ENCODE peak calls at places on chromosome 18, in six cellular contexts. One of them, this sample, is unnamed.

GRCh38 chr18:62571648-62572047 is 48.8 kb downstream of the ZCCHC2 start:
- DNase-seq in body of pancreas: no peak
- DNase-seq in right lobe of liver: no peak
- DNase-seq in psoas muscle: no peak
- DNase-seq in tibial nerve: no peak
- DNase-seq in HepG2: no peak
- DNase-seq in this sample: no peak

GRCh38 chr18:50977037-50977760 is 9.4 kb downstream of the ELAC1 start:
- DNase-seq in body of pancreas: no peak
- DNase-seq in right lobe of liver: no peak
- DNase-seq in psoas muscle: no peak
- DNase-seq in tibial nerve: no peak
- DNase-seq in HepG2: no peak
- DNase-seq in this sample: no peak

GRCh38 chr18:46771141-46771540 is 14.3 kb upstream of the ST8SIA5 start:
- DNase-seq in body of pancreas: no peak
- DNase-seq in right lobe of liver: no peak
- DNase-seq in psoas muscle: no peak
- DNase-seq in tibial nerve: no peak
- DNase-seq in HepG2: no peak
- DNase-seq in this sample: no peak

GRCh38 chr18:42306208-42306980 is 351.4 kb downstream of the PIK3C3 start:
- DNase-seq in body of pancreas: no peak
- DNase-seq in right lobe of liver: no peak
- DNase-seq in psoas muscle: no peak
- DNase-seq in tibial nerve: no peak
- DNase-seq in HepG2: no peak
- DNase-seq in this sample: no peak

GRCh38 chr18:21363411-21363810 is 121.4 kb downstream of the GREB1L start:
- DNase-seq in body of pancreas: no peak
- DNase-seq in right lobe of liver: no peak
- DNase-seq in psoas muscle: no peak
- DNase-seq in tibial nerve: no peak
- DNase-seq in HepG2: no peak
- DNase-seq in this sample: no peak

GRCh38 chr18:50797147-50797546 is 22.7 kb downstream of the MRO start:
- DNase-seq in body of pancreas: peak
- DNase-seq in right lobe of liver: no peak
- DNase-seq in psoas muscle: no peak
- DNase-seq in tibial nerve: no peak
- DNase-seq in HepG2: no peak
- DNase-seq in this sample: no peak

GRCh38 chr18:43060020-43060419 is 55.5 kb downstream of the RIT2 start:
- DNase-seq in body of pancreas: no peak
- DNase-seq in right lobe of liver: no peak
- DNase-seq in psoas muscle: no peak
- DNase-seq in tibial nerve: no peak
- DNase-seq in HepG2: no peak
- DNase-seq in this sample: no peak

GRCh38 chr18:56598422-56598821 is 40.0 kb downstream of the TXNL1 start:
- DNase-seq in body of pancreas: no peak
- DNase-seq in right lobe of liver: no peak
- DNase-seq in psoas muscle: no peak
- DNase-seq in tibial nerve: no peak
- DNase-seq in HepG2: no peak
- DNase-seq in this sample: no peak

GRCh38 chr18:60996822-60997221 is 336.4 kb upstream of the CDH20 start:
- DNase-seq in body of pancreas: no peak
- DNase-seq in right lobe of liver: no peak
- DNase-seq in psoas muscle: no peak
- DNase-seq in tibial nerve: no peak
- DNase-seq in HepG2: no peak
- DNase-seq in this sample: no peak

GRCh38 chr18:910247-910646 is 5.6 kb downstream of the ADCYAP1 start:
- DNase-seq in body of pancreas: no peak
- DNase-seq in right lobe of liver: no peak
- DNase-seq in psoas muscle: no peak
- DNase-seq in tibial nerve: no peak
- DNase-seq in HepG2: no peak
- DNase-seq in this sample: no peak

GRCh38 chr18:25189391-25190185 is 162.4 kb downstream of the ZNF521 start:
- DNase-seq in body of pancreas: no peak
- DNase-seq in right lobe of liver: no peak
- DNase-seq in psoas muscle: no peak
- DNase-seq in tibial nerve: no peak
- DNase-seq in HepG2: no peak
- DNase-seq in this sample: no peak

GRCh38 chr18:72942766-72943165 is 75.0 kb upstream of the NETO1 start:
- DNase-seq in body of pancreas: no peak
- DNase-seq in right lobe of liver: no peak
- DNase-seq in psoas muscle: no peak
- DNase-seq in tibial nerve: no peak
- DNase-seq in HepG2: no peak
- DNase-seq in this sample: no peak

GRCh38 chr18:42915240-42915791 is 200.2 kb downstream of the RIT2 start:
- DNase-seq in body of pancreas: no peak
- DNase-seq in right lobe of liver: no peak
- DNase-seq in psoas muscle: no peak
- DNase-seq in tibial nerve: no peak
- DNase-seq in HepG2: no peak
- DNase-seq in this sample: no peak

GRCh38 chr18:58572181-58572580 is 56.7 kb downstream of the ALPK2 start:
- DNase-seq in body of pancreas: no peak
- DNase-seq in right lobe of liver: no peak
- DNase-seq in psoas muscle: no peak
- DNase-seq in tibial nerve: no peak
- DNase-seq in HepG2: no peak
- DNase-seq in this sample: no peak

GRCh38 chr18:63980896-63981454 is 11.1 kb downstream of the SERPINB8 start:
- DNase-seq in body of pancreas: no peak
- DNase-seq in right lobe of liver: no peak
- DNase-seq in psoas muscle: no peak
- DNase-seq in tibial nerve: no peak
- DNase-seq in HepG2: no peak
- DNase-seq in this sample: no peak

GRCh38 chr18:67730884-67731283 is 214.4 kb upstream of the DSEL start:
- DNase-seq in body of pancreas: no peak
- DNase-seq in right lobe of liver: no peak
- DNase-seq in psoas muscle: no peak
- DNase-seq in tibial nerve: no peak
- DNase-seq in HepG2: no peak
- DNase-seq in this sample: no peak

GRCh38 chr18:79797518-79798345 is at the start of gene KCNG2:
- DNase-seq in body of pancreas: peak
- DNase-seq in right lobe of liver: peak
- DNase-seq in psoas muscle: no peak
- DNase-seq in tibial nerve: no peak
- DNase-seq in HepG2: no peak
- DNase-seq in this sample: peak
- TF ChIP-seq CTCF in body of pancreas: no peak
- TF ChIP-seq CTCF in right lobe of liver: no peak
- TF ChIP-seq CTCF in psoas muscle: no peak
- TF ChIP-seq CTCF in tibial nerve: no peak
- TF ChIP-seq CTCF in HepG2: peak
- TF ChIP-seq CTCF in this sample: no peak

GRCh38 chr18:48029296-48029986 is 99.0 kb upstream of the SMAD2 start:
- DNase-seq in body of pancreas: no peak
- DNase-seq in right lobe of liver: no peak
- DNase-seq in psoas muscle: no peak
- DNase-seq in tibial nerve: no peak
- DNase-seq in HepG2: no peak
- DNase-seq in this sample: no peak

GRCh38 chr18:48031011-48031480 is 100.6 kb upstream of the SMAD2 start:
- DNase-seq in body of pancreas: peak
- DNase-seq in right lobe of liver: no peak
- DNase-seq in psoas muscle: no peak
- DNase-seq in tibial nerve: peak
- DNase-seq in HepG2: peak
- DNase-seq in this sample: no peak

GRCh38 chr18:48033770-48034650 is 103.6 kb upstream of the SMAD2 start:
- DNase-seq in body of pancreas: no peak
- DNase-seq in right lobe of liver: no peak
- DNase-seq in psoas muscle: no peak
- DNase-seq in tibial nerve: no peak
- DNase-seq in HepG2: no peak
- DNase-seq in this sample: peak

GRCh38 chr18:48032876-48033769 is 102.7 kb upstream of the SMAD2 start:
- DNase-seq in body of pancreas: no peak
- DNase-seq in right lobe of liver: no peak
- DNase-seq in psoas muscle: no peak
- DNase-seq in tibial nerve: no peak
- DNase-seq in HepG2: no peak
- DNase-seq in this sample: peak

GRCh38 chr18:48031641-48032040 is 101.2 kb upstream of the SMAD2 start:
- DNase-seq in body of pancreas: no peak
- DNase-seq in right lobe of liver: no peak
- DNase-seq in psoas muscle: no peak
- DNase-seq in tibial nerve: no peak
- DNase-seq in HepG2: no peak
- DNase-seq in this sample: peak
- H3K4me3 ChIP-seq in body of pancreas: no peak
- H3K4me3 ChIP-seq in right lobe of liver: no peak
- H3K4me3 ChIP-seq in psoas muscle: no peak
- H3K4me3 ChIP-seq in tibial nerve: no peak
- H3K4me3 ChIP-seq in HepG2: no peak
- H3K4me3 ChIP-seq in this sample: no peak

GRCh38 chr18:22429564-22429963 is 11.8 kb upstream of the CTAGE1 start:
- DNase-seq in body of pancreas: no peak
- DNase-seq in right lobe of liver: no peak
- DNase-seq in psoas muscle: no peak
- DNase-seq in tibial nerve: no peak
- DNase-seq in HepG2: no peak
- DNase-seq in this sample: no peak

GRCh38 chr18:22434973-22435608 is 17.4 kb upstream of the CTAGE1 start:
- DNase-seq in body of pancreas: no peak
- DNase-seq in right lobe of liver: no peak
- DNase-seq in psoas muscle: no peak
- DNase-seq in tibial nerve: no peak
- DNase-seq in HepG2: no peak
- DNase-seq in this sample: no peak

GRCh38 chr18:22428672-22429071 is 11.0 kb upstream of the CTAGE1 start:
- DNase-seq in body of pancreas: no peak
- DNase-seq in right lobe of liver: peak
- DNase-seq in psoas muscle: no peak
- DNase-seq in tibial nerve: no peak
- DNase-seq in HepG2: no peak
- DNase-seq in this sample: no peak

GRCh38 chr18:22433960-22434359 is 16.2 kb upstream of the CTAGE1 start:
- DNase-seq in body of pancreas: no peak
- DNase-seq in right lobe of liver: no peak
- DNase-seq in psoas muscle: no peak
- DNase-seq in tibial nerve: no peak
- DNase-seq in HepG2: no peak
- DNase-seq in this sample: no peak

DNA sequence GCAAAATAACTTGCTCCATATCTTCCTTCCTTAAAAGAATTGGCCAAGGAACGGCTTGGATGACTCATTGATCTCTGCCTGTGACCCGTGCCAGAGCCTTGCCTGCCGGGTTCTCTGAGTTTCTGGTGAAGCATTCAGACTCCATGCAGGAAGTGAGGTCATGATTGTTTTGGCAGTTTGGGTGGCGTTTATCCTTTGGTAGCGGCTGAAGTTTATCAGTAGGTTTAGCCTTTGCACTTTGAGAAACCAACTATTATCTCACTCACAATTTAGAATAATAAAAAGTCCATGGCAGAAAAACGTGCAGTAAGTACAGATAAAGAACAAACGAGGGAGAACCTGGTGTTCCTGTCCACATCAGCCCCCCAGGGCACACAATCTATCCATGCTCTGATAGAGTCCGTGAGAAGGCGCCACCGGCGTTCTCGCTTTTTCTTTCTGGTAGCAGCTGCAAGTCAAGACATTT is 15.0 kb upstream of the CTAGE1 start:
- DNase-seq in body of pancreas: peak
- DNase-seq in right lobe of liver: peak
- DNase-seq in psoas muscle: peak
- DNase-seq in tibial nerve: peak
- DNase-seq in HepG2: no peak
- DNase-seq in this sample: no peak
- H3K27ac ChIP-seq in body of pancreas: peak
- H3K27ac ChIP-seq in right lobe of liver: peak
- H3K27ac ChIP-seq in psoas muscle: peak
- H3K27ac ChIP-seq in tibial nerve: no peak
- H3K27ac ChIP-seq in HepG2: no peak
- H3K27ac ChIP-seq in this sample: no peak

GRCh38 chr18:26963292-26963691 is 97.8 kb upstream of the AQP4 start:
- DNase-seq in body of pancreas: no peak
- DNase-seq in right lobe of liver: no peak
- DNase-seq in psoas muscle: no peak
- DNase-seq in tibial nerve: no peak
- DNase-seq in HepG2: no peak
- DNase-seq in this sample: no peak
- TF ChIP-seq CTCF in body of pancreas: no peak
- TF ChIP-seq CTCF in right lobe of liver: peak
- TF ChIP-seq CTCF in psoas muscle: peak
- TF ChIP-seq CTCF in tibial nerve: no peak
- TF ChIP-seq CTCF in HepG2: peak
- TF ChIP-seq CTCF in this sample: no peak

GRCh38 chr18:75981102-75981501 is 513.9 kb downstream of the ZNF516 start:
- DNase-seq in body of pancreas: no peak
- DNase-seq in right lobe of liver: no peak
- DNase-seq in psoas muscle: no peak
- DNase-seq in tibial nerve: no peak
- DNase-seq in HepG2: no peak
- DNase-seq in this sample: no peak

GRCh38 chr18:75977069-75977468 is 518.0 kb downstream of the ZNF516 start:
- DNase-seq in body of pancreas: no peak
- DNase-seq in right lobe of liver: no peak
- DNase-seq in psoas muscle: no peak
- DNase-seq in tibial nerve: no peak
- DNase-seq in HepG2: no peak
- DNase-seq in this sample: no peak
- H3K4me3 ChIP-seq in body of pancreas: no peak
- H3K4me3 ChIP-seq in right lobe of liver: no peak
- H3K4me3 ChIP-seq in psoas muscle: no peak
- H3K4me3 ChIP-seq in tibial nerve: no peak
- H3K4me3 ChIP-seq in HepG2: no peak
- H3K4me3 ChIP-seq in this sample: no peak

This sample was measured in left lung.